ENCODE peak calls at places on chromosomes 4 and X, in seven cellular contexts. J is OCI-LY7; H is mesothelial cell of epicardium; V is brain microvascular endothelial cell; A is activated CD4-positive, alpha-beta T cell treated with anti-CD3 and anti-CD28 coated beads for 24 hours; D is effector memory CD4-positive, alpha-beta T cell; E is activated T-cell treated with anti-CD3 and anti-CD28 coated beads for 1 hour. G is an unnamed sample.

GRCh38 chr4:103996637-103997036 is 276.9 kb upstream of the TACR3 start:
- DNase-seq in J (no peak), H (no peak), V (peak), A (no peak), D (no peak), E (no peak), G (no peak)

GRCh38 chr4:59644765-59645164 is 1555.4 kb upstream of the ADGRL3 start:
- DNase-seq in J (no peak), H (no peak), V (no peak), A (no peak), D (no peak), E (no peak), G (no peak)

GRCh38 chrX:88325634-88326033 is 421.4 kb upstream of the CPXCR1 start:
- DNase-seq in J (no peak), H (no peak), V (no peak), A (no peak), D (no peak), E (no peak), G (no peak)

GRCh38 chr4:186472948-186473347 is 82.4 kb downstream of the MTNR1A start:
- DNase-seq in J (peak), H (no peak), V (no peak), A (no peak), D (no peak), E (no peak), G (no peak)

GRCh38 chrX:138748480-138748879 is 37.0 kb upstream of the FGF13 start:
- DNase-seq in J (peak), H (no peak), V (no peak), A (no peak), D (no peak), E (no peak), G (no peak)

GRCh38 chr4:171817026-171817425 is 3.8 kb downstream of the GALNTL6 start:
- DNase-seq in J (no peak), H (no peak), V (no peak), A (no peak), D (no peak), E (no peak), G (no peak)

GRCh38 chr4:103786014-103786413 is 66.2 kb upstream of the TACR3 start:
- DNase-seq in J (peak), H (no peak), V (peak), A (no peak), D (no peak), E (no peak), G (no peak)

GRCh38 chrX:119516157-119516702 is 48.0 kb downstream of the SLC25A5 start:
- DNase-seq in J (peak), H (no peak), V (peak), A (no peak), D (peak), E (peak), G (peak)

GRCh38 chr4:115529126-115529525 is 415.7 kb upstream of the NDST4 start:
- DNase-seq in J (no peak), H (no peak), V (no peak), A (no peak), D (no peak), E (no peak), G (no peak)

GRCh38 chrX:47499291-47499690 is 16.3 kb upstream of the ZNF41 start:
- DNase-seq in J (no peak), H (no peak), V (no peak), A (no peak), D (no peak), E (no peak), G (no peak)

GRCh38 chrX:154486052-154486395 is 391 bp downstream of the UBL4A start:
- DNase-seq in J (peak), H (no peak), V (no peak), A (no peak), D (peak), E (no peak), G (no peak)

GRCh38 chrX:153953342-153953830 is 8.9 kb upstream of the RENBP start:
- DNase-seq in J (peak), H (no peak), V (peak), A (peak), D (peak), E (peak), G (no peak)

GRCh38 chrX:7088968-7089615 is 58.4 kb upstream of the STS start:
- DNase-seq in J (peak), H (no peak), V (no peak), A (no peak), D (no peak), E (peak), G (no peak)

GRCh38 chr4:109998867-109999303 is 86.2 kb downstream of the EGF start:
- DNase-seq in J (peak), H (no peak), V (peak), A (no peak), D (peak), E (no peak), G (no peak)

GRCh38 chr4:177696438-177696966 is 254.3 kb upstream of the AGA start:
- DNase-seq in J (no peak), H (no peak), V (no peak), A (no peak), D (no peak), E (no peak), G (no peak)

GRCh38 chr4:139768913-139769312 is 103.3 kb downstream of the MGST2 start:
- DNase-seq in J (no peak), H (no peak), V (no peak), A (no peak), D (no peak), E (no peak), G (no peak)

GRCh38 chr4:94826206-94826605 is 68.5 kb downstream of the BMPR1B start:
- DNase-seq in J (no peak), H (no peak), V (no peak), A (no peak), D (no peak), E (no peak), G (no peak)

GRCh38 chrX:153934473-153935325 is at the start of gene NAA10:
- DNase-seq in J (peak), H (no peak), V (no peak), A (peak), D (peak), E (no peak), G (peak)

GRCh38 chrX:154412468-154412867 is 1.1 kb downstream of the TAFAZZIN start:
- DNase-seq in J (peak), H (no peak), V (no peak), A (no peak), D (no peak), E (peak), G (no peak)

GRCh38 chr4:41692717-41693345 is 55.7 kb downstream of the PHOX2B start:
- DNase-seq in J (peak), H (peak), V (peak), A (peak), D (peak), E (peak), G (no peak)

GRCh38 chr4:2716236-2716635 is 39.9 kb downstream of the TNIP2 start:
- DNase-seq in J (no peak), H (no peak), V (no peak), A (no peak), D (no peak), E (no peak), G (no peak)

GRCh38 chr4:152972821-152973613 is 36.9 kb downstream of the FHDC1 start:
- DNase-seq in J (no peak), H (no peak), V (peak), A (no peak), D (no peak), E (no peak), G (no peak)

GRCh38 chr4:89539374-89539773 is 231.8 kb upstream of the GPRIN3 start:
- DNase-seq in J (no peak), H (no peak), V (peak), A (no peak), D (no peak), E (no peak), G (no peak)

GRCh38 chr4:174281182-174281737 is 2.2 kb downstream of the FBXO8 start:
- DNase-seq in J (no peak), H (no peak), V (no peak), A (no peak), D (no peak), E (no peak), G (no peak)

GRCh38 chr4:149959391-149959790 is 118.9 kb upstream of the DCLK2 start:
- DNase-seq in J (no peak), H (no peak), V (no peak), A (no peak), D (no peak), E (no peak), G (no peak)

GRCh38 chr4:7095611-7096155 is 27.8 kb upstream of the GRPEL1 start:
- DNase-seq in J (no peak), H (no peak), V (no peak), A (no peak), D (no peak), E (no peak), G (no peak)

GRCh38 chr4:183333983-183334382 is 11.8 kb upstream of the CLDN24 start:
- DNase-seq in J (no peak), H (no peak), V (no peak), A (no peak), D (no peak), E (no peak), G (no peak)

GRCh38 chr4:133287396-133287795 is 138.3 kb downstream of the PCDH10 start:
- DNase-seq in J (no peak), H (no peak), V (no peak), A (no peak), D (no peak), E (no peak), G (no peak)

GRCh38 chr4:88008133-88008621 is 742 bp downstream of the PKD2 start:
- DNase-seq in J (peak), H (peak), V (peak), A (no peak), D (peak), E (no peak), G (no peak)

GRCh38 chr4:108224628-108225053 is 55.9 kb upstream of the LEF1 start:
- DNase-seq in J (no peak), H (peak), V (peak), A (no peak), D (no peak), E (no peak), G (no peak)

GRCh38 chr4:53459548-53459947 is 82.1 kb downstream of the FIP1L1 start:
- DNase-seq in J (no peak), H (no peak), V (peak), A (no peak), D (no peak), E (no peak), G (no peak)

GRCh38 chr4:58453956-58454355 is 1343.8 kb upstream of the IGFBP7 start:
- DNase-seq in J (no peak), H (no peak), V (no peak), A (no peak), D (no peak), E (no peak), G (no peak)

GRCh38 chr4:13483142-13484044 is 747 bp downstream of the RAB28 start:
- DNase-seq in J (peak), H (peak), V (peak), A (no peak), D (peak), E (peak), G (no peak)

GRCh38 chr4:88737304-88738015 is 39.8 kb upstream of the NAP1L5 start:
- DNase-seq in J (no peak), H (no peak), V (no peak), A (no peak), D (no peak), E (peak), G (no peak)

G was measured in NCI-H1436 treated with DMSO at 0.1 percent for 48 hours.